ENCODE peak calls at places on chromosomes 2 and 18, in six cellular contexts. B, V, I, H, R and X are unnamed samples. For H3K27me3, H3K36me3 and H3K4me1, the result is how much of the 10 kb centered on the place peaks cover.

GRCh38 chr2:932320-933221 is 18.1 kb upstream of the SNTG2 start:
- DNase-seq in I (no peak), R (peak), B (peak), H (no peak), V (no peak), X (no peak)

GRCh38 chr2:235264512-235264911 is 229.3 kb upstream of the AGAP1 start:
- DNase-seq in V (no peak), R (no peak), H (no peak), I (no peak), B (no peak), X (no peak)

GRCh38 chr2:69948032-69948962 is 13.1 kb downstream of the ASPRV1 start:
- DNase-seq in B (no peak), H (no peak), V (no peak), I (no peak), R (no peak), X (peak)

GRCh38 chr2:176421291-176422050 is 152.2 kb downstream of the MTX2 start:
- DNase-seq in R (no peak), B (no peak), I (no peak), V (no peak), H (no peak), X (no peak)

GRCh38 chr2:161131074-161131680 is 29.1 kb upstream of the TANK start:
- DNase-seq in B (no peak), V (no peak), R (no peak), H (no peak), I (no peak), X (no peak)

GRCh38 chr2:177241771-177242135 is 22.8 kb downstream of the NFE2L2 start:
- DNase-seq in R (no peak), V (no peak), H (no peak), I (no peak), B (no peak), X (no peak)

GRCh38 chr2:145623136-145623535 is 1103.2 kb upstream of the ZEB2 start:
- DNase-seq in R (no peak), V (no peak), H (no peak), I (no peak), B (no peak), X (no peak)

GRCh38 chr2:61993422-61994024 is 88.0 kb downstream of the COMMD1 start:
- DNase-seq in R (peak), B (no peak), I (peak), V (peak), H (peak), X (peak)

GRCh38 chr2:241739651-241740050 is 5.2 kb downstream of the D2HGDH start:
- DNase-seq in R (no peak), V (no peak), I (no peak), B (no peak), H (no peak), X (no peak)

GRCh38 chr2:163264376-163264775 is 425.8 kb upstream of the KCNH7 start:
- DNase-seq in H (no peak), V (no peak), B (no peak), I (no peak), R (no peak), X (peak)

GRCh38 chr18:2963048-2963447 is 49.9 kb downstream of the LPIN2 start:
- DNase-seq in B (no peak), R (no peak), H (no peak), V (peak), I (no peak), X (no peak)

GRCh38 chr18:53799134-53799533 is 425.3 kb downstream of the MBD2 start:
- DNase-seq in R (no peak), B (no peak), V (no peak), I (no peak), H (no peak), X (peak)

GRCh38 chr2:180651596-180651995 is 328.8 kb upstream of the UBE2E3 start:
- DNase-seq in B (no peak), I (no peak), R (no peak), V (no peak), H (no peak), X (no peak)

DNA sequence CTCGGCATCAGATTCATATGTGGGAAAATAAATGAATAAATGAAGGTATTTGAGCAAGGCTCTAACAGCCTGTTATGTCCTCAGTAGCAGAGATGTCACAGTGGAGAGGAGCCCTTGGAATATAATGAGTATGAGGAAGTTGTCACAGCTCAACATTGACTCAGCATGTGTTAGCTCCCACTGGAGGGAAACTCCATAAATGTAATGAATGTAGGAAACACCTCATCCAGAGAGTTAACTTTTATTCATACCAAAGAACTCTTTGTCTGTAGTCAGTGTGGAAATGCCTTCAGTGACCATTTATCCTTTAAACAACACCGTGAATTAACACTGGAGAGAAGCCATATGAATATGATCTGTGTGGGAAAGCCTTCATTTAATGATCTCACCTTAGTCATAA is 59.8 kb downstream of the CYP1B1 start:
- DNase-seq in B (no peak), H (no peak), I (no peak), R (no peak), V (no peak), X (no peak)
- H3K27me3 ChIP-seq in B (under half), H (under half), I (under half), R (under half), V (under half), X (under half)

DNA sequence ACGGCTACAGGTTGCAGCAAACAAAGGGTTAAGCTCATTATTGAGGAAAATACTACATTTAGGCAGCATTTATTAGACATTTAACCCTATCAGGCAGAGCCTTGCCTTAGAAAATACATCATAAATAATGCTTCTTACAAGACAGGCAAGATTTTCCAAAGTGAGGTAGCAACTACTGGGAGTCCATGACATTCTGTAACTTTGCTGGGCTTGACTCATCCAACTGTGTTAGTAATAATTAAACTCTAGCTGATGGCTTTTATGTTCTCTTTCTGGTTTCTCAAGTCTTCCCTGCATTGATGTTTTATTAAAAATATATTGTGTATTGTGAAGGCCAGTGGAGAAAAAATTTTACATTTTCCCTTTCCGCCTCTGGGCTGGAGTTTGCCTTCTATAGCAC is 291.3 kb downstream of the AFF3 start:
- DNase-seq in R (no peak), B (no peak), H (no peak), I (no peak), V (no peak), X (no peak)
- H3K36me3 ChIP-seq in R (under half), B (under half), H (under half), I (under half), V (under half), X (under half)

DNA sequence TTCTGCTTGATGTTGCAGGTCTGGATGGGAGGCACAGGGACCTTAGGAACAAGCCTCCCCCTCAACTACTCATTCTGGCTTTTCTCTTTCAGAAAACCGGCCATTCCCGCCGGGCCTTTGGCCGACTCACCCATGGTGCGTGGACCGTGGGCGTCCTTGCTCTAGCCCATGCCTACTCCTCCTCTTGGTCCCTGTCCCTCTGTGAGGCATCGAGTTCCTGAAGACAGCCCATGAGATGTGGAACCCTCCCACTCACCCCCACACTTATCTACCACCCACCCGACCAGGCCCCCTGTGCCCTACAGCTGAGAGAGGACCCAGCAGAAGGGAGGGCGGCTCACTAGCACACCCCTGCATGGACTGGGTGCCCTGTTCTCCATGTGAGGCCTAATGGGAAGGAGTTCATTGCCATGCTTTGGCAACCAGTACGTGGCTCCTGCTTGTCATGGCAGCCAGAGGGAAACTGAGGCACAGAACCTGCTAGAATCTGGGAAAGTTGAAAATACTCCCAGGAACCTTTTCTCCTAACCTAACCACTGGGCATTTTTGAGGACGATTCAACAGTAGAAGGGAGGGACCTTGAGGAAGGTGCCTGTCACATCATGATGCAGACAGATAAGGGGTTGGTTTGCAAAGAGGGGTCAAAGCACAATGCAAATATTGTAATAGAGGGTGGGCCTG is 8.5 kb downstream of the SPEG start:
- DNase-seq in R (no peak), H (no peak), B (no peak), I (no peak), V (no peak), X (no peak)
- H3K4me1 ChIP-seq in R (under half), H (under half), B (under half), I (half or more), V (under half), X (under half)

DNA sequence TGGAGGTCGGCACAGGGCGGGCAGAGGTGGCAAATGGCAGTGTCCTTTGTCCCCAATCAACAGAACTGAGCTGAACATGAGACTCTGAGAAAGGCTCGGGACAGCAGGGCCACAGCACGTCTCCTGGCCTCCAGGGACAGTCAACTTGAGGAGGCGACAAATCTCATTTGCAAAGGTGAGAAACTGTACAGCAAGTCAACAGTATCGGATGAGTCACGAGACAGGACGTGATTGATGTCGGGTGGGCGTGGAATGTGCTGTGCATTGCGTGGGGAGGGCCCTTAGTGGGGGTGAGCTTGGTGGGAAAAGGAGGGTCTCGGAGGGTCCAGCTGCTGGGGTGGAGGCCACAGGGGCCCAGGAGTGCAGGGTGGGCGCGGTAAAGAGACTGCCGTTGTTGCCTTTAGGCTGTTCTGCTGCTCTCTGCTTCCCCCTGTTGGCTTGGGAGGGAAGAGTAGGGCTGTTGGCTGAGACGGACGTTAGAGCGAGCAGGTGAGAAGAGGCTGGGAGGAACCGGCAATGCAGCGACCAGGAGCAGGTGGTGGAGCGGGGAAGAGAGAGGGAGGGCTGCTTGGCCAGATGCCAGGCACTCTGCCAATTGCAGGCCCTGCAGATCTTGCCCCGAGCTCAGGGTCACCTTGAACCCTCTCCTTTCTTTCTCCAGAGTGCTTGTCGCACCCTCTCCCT is 164.3 kb downstream of the BCL2 start:
- DNase-seq in V (peak), I (peak), H (peak), B (peak), R (peak), X (peak)
- H3K27me3 ChIP-seq in V (under half), I (under half), H (under half), B (under half), R (under half), X (under half)

GRCh38 chr18:32114293-32114692 is 22.6 kb downstream of the RNF138 start:
- DNase-seq in R (no peak), I (no peak), B (no peak), H (no peak), V (no peak), X (no peak)
- H3K36me3 ChIP-seq in R (under half), I (half or more), B (under half), H (under half), V (under half), X (under half)

DNA sequence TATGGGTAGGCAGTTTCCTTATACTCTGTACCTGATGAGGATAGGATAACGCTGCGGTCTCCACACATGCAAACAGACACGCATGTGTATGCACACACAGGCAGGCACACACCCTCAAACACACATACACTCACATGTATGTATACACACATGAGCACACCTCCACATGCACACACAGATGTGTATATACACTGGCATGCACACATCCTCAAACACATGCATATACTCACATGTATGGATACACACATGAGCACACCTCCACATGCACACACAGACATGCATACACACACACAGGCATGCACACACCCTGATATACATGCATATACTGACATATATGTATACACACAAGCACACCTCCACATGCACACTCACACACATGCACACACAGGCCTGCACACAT is 267.8 kb upstream of the HDAC4 start:
- DNase-seq in B (no peak), H (no peak), I (no peak), R (no peak), V (no peak), X (no peak)
- H3K4me1 ChIP-seq in B (under half), H (under half), I (under half), R (under half), V (under half), X (under half)

GRCh38 chr2:27461118-27461517 is 18.9 kb downstream of the KRTCAP3 start:
- DNase-seq in B (no peak), R (no peak), H (no peak), V (no peak), I (no peak), X (no peak)

DNA sequence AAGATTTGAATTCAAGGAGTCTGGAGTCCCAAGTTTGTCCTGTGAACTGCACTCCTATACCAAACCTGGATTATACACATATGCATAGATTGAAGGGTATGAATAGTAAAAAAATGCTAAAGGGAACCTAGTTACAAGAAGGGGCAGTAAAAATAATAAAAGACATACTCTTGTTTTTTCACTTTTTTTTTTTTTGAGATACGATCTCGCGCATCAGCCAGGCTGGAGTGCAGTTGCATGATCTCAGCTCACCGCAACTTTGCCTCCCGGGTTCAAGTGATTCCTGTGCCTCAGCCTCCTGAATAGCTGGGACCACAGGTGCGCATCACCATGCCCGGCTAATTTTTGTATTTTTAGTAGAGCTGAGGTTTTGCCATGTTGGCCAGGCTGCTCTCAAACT is 22.3 kb downstream of the KRTCAP3 start:
- DNase-seq in B (no peak), R (no peak), I (no peak), V (no peak), H (no peak), X (no peak)
- H3K27me3 ChIP-seq in B (under half), R (under half), I (under half), V (under half), H (under half), X (under half)

DNA sequence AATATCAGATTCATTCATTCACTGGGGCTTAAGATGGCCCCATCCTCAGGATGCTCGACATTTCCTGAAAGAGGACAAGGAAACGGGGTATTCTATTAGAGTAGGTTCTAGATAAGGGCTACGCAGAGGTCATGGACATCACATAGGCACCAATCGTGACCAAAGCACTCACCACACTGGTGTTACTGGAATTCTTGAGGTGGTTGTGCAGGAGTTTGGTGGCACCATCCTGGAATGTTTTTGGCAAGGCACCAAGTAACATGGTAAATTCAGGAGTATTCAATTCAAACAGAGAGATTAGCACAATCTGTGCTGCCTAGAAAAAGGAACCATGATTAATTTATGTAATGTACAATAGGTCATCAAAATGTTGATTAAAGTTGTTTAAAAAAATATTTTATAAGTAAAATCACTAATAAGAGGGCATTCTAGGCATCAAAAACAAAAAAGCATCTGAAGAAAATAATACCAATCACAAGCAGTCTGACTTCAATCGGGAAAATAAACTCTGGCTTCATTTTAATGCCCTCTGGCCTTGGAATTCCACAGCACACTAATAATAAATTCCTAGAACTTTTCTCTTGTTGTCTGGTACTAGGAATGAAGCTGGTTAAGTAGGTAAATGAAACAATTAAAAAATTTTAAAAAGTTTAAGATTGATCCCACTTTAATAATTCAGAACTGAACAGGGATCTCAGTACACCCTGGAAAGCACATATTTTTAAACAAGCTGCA is 102.8 kb upstream of the TFCP2L1 start:
- DNase-seq in V (no peak), B (no peak), I (no peak), H (no peak), R (no peak), X (no peak)
- H3K36me3 ChIP-seq in V (under half), B (half or more), I (half or more), H (under half), R (under half), X (under half)